ENCODE peak calls at places on chromosomes 16 and 17, in seven cellular contexts. C is H54, O is heart left ventricle, D is uterus, P is adrenal gland, V is Peyer's patch, G is A549. B is an unnamed sample.

GRCh38 chr17:7486181-7486580 is 2.0 kb downstream of the POLR2A start:
- DNase-seq in O (no peak), G (no peak), D (no peak), P (no peak), C (no peak), V (no peak), B (no peak)

GRCh38 chr17:41631890-41632269 is 7.5 kb upstream of the KRT17 start:
- DNase-seq in C (no peak), P (no peak), D (no peak), V (no peak), G (no peak), O (no peak), B (no peak)

GRCh38 chr17:30956764-30957374 is 14.0 kb upstream of the RNF135 start:
- DNase-seq in G (no peak), C (no peak), O (peak), V (peak), D (no peak), P (no peak), B (no peak)

GRCh38 chr16:56389554-56389953 is 35.8 kb downstream of the AMFR start:
- DNase-seq in D (no peak), O (no peak), V (no peak), P (peak), G (peak), C (peak), B (no peak)

GRCh38 chr17:40326014-40326831 is 17.2 kb downstream of the RARA start:
- DNase-seq in D (no peak), P (no peak), C (no peak), V (no peak), O (no peak), G (no peak), B (no peak)

GRCh38 chr17:44776628-44777393 is 18.0 kb downstream of the ADAM11 start:
- DNase-seq in V (no peak), G (no peak), P (no peak), O (no peak), C (no peak), D (no peak), B (no peak)

GRCh38 chr16:2179107-2179501 is 17.3 kb downstream of the CASKIN1 start:
- DNase-seq in V (no peak), G (no peak), P (no peak), C (no peak), O (no peak), D (no peak), B (no peak)

GRCh38 chr16:31087971-31088370 is 772 bp downstream of the PRSS53 start:
- DNase-seq in V (no peak), C (no peak), D (no peak), G (no peak), O (no peak), P (no peak), B (no peak)

GRCh38 chr17:72025113-72025512 is 95.7 kb upstream of the SOX9 start:
- DNase-seq in O (no peak), G (no peak), C (no peak), V (no peak), P (no peak), D (no peak), B (no peak)

GRCh38 chr16:48158296-48158695 is 2.5 kb upstream of the ABCC12 start:
- DNase-seq in D (no peak), V (no peak), C (peak), G (peak), O (no peak), P (no peak), B (peak)

GRCh38 chr17:1469231-1469852 is 13.3 kb upstream of the CRK start:
- DNase-seq in V (no peak), D (no peak), O (no peak), G (peak), P (no peak), C (no peak), B (no peak)

GRCh38 chr17:30808785-30809286 is 15.7 kb downstream of the CRLF3 start:
- DNase-seq in V (no peak), G (no peak), O (no peak), P (no peak), C (no peak), D (no peak), B (no peak)

GRCh38 chr17:4974064-4974670 is 6.5 kb upstream of the SPAG7 start:
- DNase-seq in P (no peak), G (no peak), C (no peak), D (no peak), O (peak), V (no peak), B (no peak)

GRCh38 chr17:80855968-80856862 is 135.4 kb upstream of the CHMP6 start:
- DNase-seq in P (peak), V (peak), G (peak), D (no peak), C (peak), O (no peak), B (peak)

GRCh38 chr17:48804936-48805411 is 12.1 kb downstream of the TTLL6 start:
- DNase-seq in G (peak), D (peak), O (peak), V (peak), P (peak), C (peak), B (peak)

GRCh38 chr17:38329808-38330730 is 13.7 kb downstream of the GPR179 start:
- DNase-seq in D (no peak), O (no peak), C (peak), P (no peak), G (no peak), V (no peak), B (no peak)

GRCh38 chr17:63445571-63446217 is 412 bp downstream of the CYB561 start:
- DNase-seq in V (peak), G (peak), P (peak), D (peak), O (no peak), C (peak), B (peak)

GRCh38 chr16:20899503-20900298 is 457 bp downstream of the DCUN1D3 start:
- DNase-seq in D (no peak), V (no peak), P (peak), O (no peak), C (no peak), G (peak), B (no peak)

GRCh38 chr17:3923466-3924190 is 7.4 kb upstream of the P2RX1 start:
- DNase-seq in C (no peak), G (no peak), D (no peak), V (no peak), P (no peak), O (no peak), B (no peak)

GRCh38 chr16:17313085-17313611 is 157.6 kb downstream of the XYLT1 start:
- DNase-seq in D (peak), V (no peak), P (peak), C (no peak), G (no peak), O (peak), B (no peak)

GRCh38 chr16:89023151-89023551 is 46.1 kb upstream of the CBFA2T3 start:
- DNase-seq in D (no peak), G (no peak), P (no peak), C (no peak), V (no peak), O (no peak), B (no peak)

GRCh38 chr16:75219838-75220237 is 1.1 kb downstream of the CTRB1 start:
- DNase-seq in C (no peak), P (no peak), O (no peak), V (no peak), D (no peak), G (no peak), B (no peak)

GRCh38 chr16:3655030-3655790 is 719 bp downstream of the DNASE1 start:
- DNase-seq in P (no peak), O (no peak), D (no peak), C (no peak), V (no peak), G (no peak), B (no peak)

GRCh38 chr16:49484454-49484853 is 110.8 kb downstream of the C16orf78 start:
- DNase-seq in V (peak), P (peak), C (no peak), G (no peak), D (peak), O (peak), B (no peak)

GRCh38 chr17:73126716-73127473 is 34.4 kb upstream of the SLC39A11 start:
- DNase-seq in O (no peak), G (peak), D (no peak), P (no peak), V (no peak), C (peak), B (no peak)

GRCh38 chr16:24771132-24771778 is 41.8 kb downstream of the TNRC6A start:
- DNase-seq in C (no peak), O (no peak), G (no peak), V (no peak), P (peak), D (no peak), B (no peak)

GRCh38 chr16:55433535-55433934 is 45.5 kb upstream of the MMP2 start:
- DNase-seq in G (no peak), C (no peak), D (no peak), P (no peak), V (no peak), O (no peak), B (no peak)

GRCh38 chr17:82424001-82424862 is 5.8 kb upstream of the OGFOD3 start:
- DNase-seq in C (peak), D (peak), O (no peak), V (peak), P (no peak), G (peak), B (peak)

GRCh38 chr16:73311857-73312723 is 264.2 kb upstream of the ZFHX3 start:
- DNase-seq in C (no peak), D (no peak), V (no peak), P (peak), O (no peak), G (no peak), B (no peak)

GRCh38 chr16:73315645-73316044 is 267.7 kb upstream of the ZFHX3 start:
- DNase-seq in P (no peak), G (no peak), V (no peak), O (no peak), C (no peak), D (no peak), B (no peak)

GRCh38 chr16:73308776-73309175 is 260.8 kb upstream of the ZFHX3 start:
- DNase-seq in V (no peak), G (no peak), P (no peak), C (no peak), D (no peak), O (no peak), B (no peak)

GRCh38 chr16:73319747-73320146 is 271.8 kb upstream of the ZFHX3 start:
- DNase-seq in P (no peak), C (no peak), G (no peak), D (no peak), O (no peak), V (no peak), B (no peak)

DNA sequence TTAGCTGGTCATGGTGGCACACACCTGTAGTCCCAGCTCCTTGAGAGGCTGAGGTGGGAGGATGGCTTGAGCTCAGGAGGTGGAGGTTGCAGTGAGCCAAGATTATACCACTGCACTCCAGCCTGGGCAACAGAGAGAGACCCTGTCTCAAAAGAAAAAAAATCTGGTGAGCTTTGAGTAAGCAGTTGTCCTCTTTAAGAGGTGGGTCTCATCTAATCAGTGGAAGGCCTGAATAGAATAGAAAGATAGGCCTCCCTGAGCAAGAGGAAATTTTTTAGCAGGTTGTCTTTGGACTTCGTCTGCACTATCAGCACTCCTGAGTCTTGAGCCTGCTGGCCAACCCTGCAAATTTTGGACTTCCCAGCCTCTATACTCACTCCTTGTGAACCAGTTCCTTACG is 266.0 kb upstream of the ZFHX3 start:
- DNase-seq in V (no peak), D (no peak), C (no peak), P (no peak), G (no peak), O (no peak), B (no peak)
- TF ChIP-seq POLR2A in V (no peak), D (no peak), C (no peak), P (no peak), G (no peak), O (no peak), B (no peak)

GRCh38 chr16:57535680-57536305 is 578 bp downstream of the CCDC102A start:
- DNase-seq in V (peak), O (peak), D (peak), P (peak), G (peak), C (peak), B (peak)

GRCh38 chr16:57534881-57535658 is 1.3 kb downstream of the CCDC102A start:
- DNase-seq in C (no peak), O (no peak), D (peak), G (no peak), V (peak), P (no peak), B (no peak)

GRCh38 chr16:57537194-57537505 is 779 bp upstream of the CCDC102A start:
- DNase-seq in G (no peak), P (no peak), O (no peak), V (no peak), D (no peak), C (no peak), B (no peak)

GRCh38 chr16:57537596-57538234 is 1.3 kb upstream of the CCDC102A start:
- DNase-seq in D (peak), P (no peak), O (no peak), V (no peak), G (no peak), C (no peak), B (no peak)

DNA sequence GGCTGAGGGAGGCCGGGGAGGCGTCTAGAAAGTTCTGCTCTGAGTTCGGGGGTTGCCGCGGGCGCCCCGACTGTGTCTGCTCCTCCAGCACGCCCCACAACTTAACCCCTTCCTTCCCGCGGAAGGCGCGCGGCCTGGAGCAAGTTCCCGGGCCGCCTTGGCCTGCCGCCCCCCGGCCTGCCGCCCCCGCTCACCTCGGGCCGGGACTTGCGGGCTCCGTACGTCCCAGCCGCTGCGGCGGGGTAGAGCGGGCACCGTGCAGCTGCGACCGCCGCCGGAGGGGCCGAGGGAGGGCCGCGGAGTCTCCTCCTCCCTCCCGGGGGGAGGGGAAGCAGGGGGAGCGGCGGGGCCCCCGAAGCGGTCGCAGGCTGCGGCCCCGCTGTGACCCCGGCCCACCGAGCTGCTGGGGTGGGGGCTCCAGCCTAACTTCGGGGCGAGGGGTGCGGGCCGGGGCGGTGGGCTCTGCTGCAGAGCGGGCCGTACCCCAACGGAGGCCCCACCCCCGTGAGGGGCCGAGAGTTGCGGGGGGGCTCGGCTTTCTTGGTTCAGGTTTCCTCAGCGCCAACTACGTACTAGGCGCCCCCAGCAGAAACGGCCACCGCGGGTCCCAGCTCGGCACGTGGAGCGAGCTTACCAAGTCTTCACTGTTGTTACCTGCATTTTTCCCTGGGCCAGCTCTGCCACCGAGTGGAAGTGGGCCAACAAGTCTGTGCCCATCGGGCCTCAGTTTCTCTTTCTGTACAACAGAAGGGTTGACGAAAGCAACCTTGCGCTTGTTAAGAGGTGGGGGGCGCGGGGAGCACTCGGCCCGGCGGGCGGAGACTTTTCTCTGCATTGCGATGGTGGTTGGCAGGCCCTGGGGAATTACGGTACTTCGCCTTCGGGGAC is at the start of gene CCDC102A:
- DNase-seq in G (no peak), C (no peak), V (no peak), P (no peak), D (no peak), O (no peak), B (no peak)
- TF ChIP-seq POLR2A in G (no peak), C (no peak), V (no peak), P (no peak), D (peak), O (peak), B (no peak)

DNA sequence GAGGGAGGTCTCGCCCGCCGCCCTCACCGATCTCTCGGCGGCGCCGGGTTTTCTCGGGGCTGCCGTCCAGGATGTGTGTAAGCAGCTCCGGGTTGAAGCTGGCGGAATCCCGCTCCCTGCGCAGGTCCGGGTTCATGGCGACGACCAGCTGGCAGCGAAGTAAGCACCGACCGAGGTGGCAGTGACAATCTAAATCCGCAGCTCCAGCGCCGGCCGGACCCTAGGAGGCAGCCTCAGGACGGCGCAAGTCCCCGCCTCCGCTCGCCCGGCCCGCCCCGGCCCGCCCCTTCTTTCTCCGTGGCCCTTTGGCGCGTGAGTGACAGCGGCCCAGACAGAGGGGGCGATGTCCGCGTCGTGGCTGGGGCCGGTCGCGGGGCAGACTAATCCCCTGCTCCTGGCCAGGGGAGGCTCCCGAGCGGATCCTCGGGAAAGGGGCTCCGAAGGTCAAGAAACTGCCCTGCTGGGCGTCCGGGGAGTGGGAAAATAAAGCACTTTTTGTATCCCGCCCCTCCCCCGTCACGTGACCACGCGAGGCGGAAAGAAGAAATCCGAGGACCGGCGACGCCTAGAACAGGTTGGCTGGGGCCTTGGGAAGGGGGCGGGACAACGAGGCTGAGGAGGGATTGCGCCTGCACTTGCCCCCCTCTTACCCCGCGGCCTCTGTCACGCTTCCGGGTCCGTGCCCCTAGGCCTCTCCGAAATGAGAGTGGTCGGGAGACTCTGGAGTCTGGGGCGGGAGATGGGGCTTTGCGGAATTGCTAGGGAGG is at the start of the genes ACOX1 and TEN1:
- DNase-seq in P (peak), G (peak), C (peak), D (peak), V (peak), O (peak), B (peak)
- TF ChIP-seq POLR2A in P (peak), G (peak), C (peak), D (peak), V (peak), O (peak), B (peak)

GRCh38 chr17:79799538-79800324 is 2.9 kb upstream of the CBX8 start:
- DNase-seq in O (no peak), C (no peak), P (no peak), D (no peak), V (no peak), G (no peak), B (no peak)

GRCh38 chr17:79800325-79801155 is 3.7 kb upstream of the CBX8 start:
- DNase-seq in C (peak), O (no peak), V (no peak), P (no peak), D (no peak), G (no peak), B (peak)

GRCh38 chr17:79802736-79803420 is 6.0 kb upstream of the CBX8 start:
- DNase-seq in G (no peak), V (no peak), C (no peak), O (no peak), D (no peak), P (no peak), B (no peak)

GRCh38 chr17:79802039-79802735 is 5.3 kb upstream of the CBX8 start:
- DNase-seq in P (no peak), C (no peak), G (no peak), D (no peak), V (no peak), O (no peak), B (no peak)

GRCh38 chr17:79801156-79802038 is 4.5 kb upstream of the CBX8 start:
- DNase-seq in P (peak), D (no peak), G (no peak), V (no peak), C (peak), O (no peak), B (peak)
- TF ChIP-seq POLR2A in P (no peak), D (no peak), G (no peak), V (no peak), C (peak), O (no peak), B (no peak)

B was measured in HCT116.